ENCODE peak calls at places on chromosomes 1 and 21, in five cellular contexts. D is IMR-90, J is mesenchymal stem cell, P is H9, O is H1. M is an unnamed sample.

GRCh38 chr21:31724552-31724951 is 7.4 kb downstream of the SCAF4 start:
- DNase-seq in D (no peak), O (no peak), J (no peak), P (no peak), M (no peak)

GRCh38 chr1:207424570-207425131 is 29.5 kb upstream of the CR2 start:
- DNase-seq in J (no peak), P (no peak), D (no peak), O (no peak), M (no peak)

GRCh38 chr1:10901894-10902805 is 105.7 kb upstream of the CASZ1 start:
- DNase-seq in P (no peak), D (no peak), J (no peak), O (no peak), M (no peak)

GRCh38 chr1:25106981-25107642 is 125.2 kb downstream of the SYF2 start:
- DNase-seq in P (no peak), O (no peak), D (no peak), J (no peak), M (no peak)

GRCh38 chr1:175158133-175158532 is 34.4 kb downstream of the KIAA0040 start:
- DNase-seq in P (no peak), O (no peak), J (no peak), D (no peak), M (no peak)

GRCh38 chr1:235069577-235070563 is 58.8 kb downstream of the TOMM20 start:
- DNase-seq in J (peak), P (no peak), O (no peak), D (peak), M (no peak)

GRCh38 chr1:47881505-47882442 is 115.4 kb downstream of the TRABD2B start:
- DNase-seq in J (peak), O (no peak), D (peak), P (no peak), M (no peak)

GRCh38 chr1:1972976-1973715 is 30.4 kb downstream of the CFAP74 start:
- DNase-seq in O (no peak), P (no peak), D (no peak), J (no peak), M (no peak)

GRCh38 chr1:194420706-194421105 is 1234.3 kb upstream of the B3GALT2 start:
- DNase-seq in O (no peak), D (no peak), P (no peak), J (no peak), M (no peak)

GRCh38 chr1:209248649-209249279 is 334.8 kb upstream of the CAMK1G start:
- DNase-seq in P (peak), J (peak), D (peak), O (no peak), M (peak)

GRCh38 chr1:90402893-90403849 is 313.9 kb downstream of the BARHL2 start:
- DNase-seq in P (peak), D (peak), J (peak), O (peak), M (peak)

GRCh38 chr1:1779691-1780597 is 1.7 kb upstream of the NADK start:
- DNase-seq in P (peak), D (peak), O (peak), J (peak), M (no peak)

GRCh38 chr1:61011514-61012263 is 70.7 kb upstream of the NFIA start:
- DNase-seq in J (no peak), D (no peak), O (no peak), P (no peak), M (no peak)

GRCh38 chr1:233885196-233886028 is 19.1 kb upstream of the SLC35F3 start:
- DNase-seq in P (no peak), D (no peak), O (no peak), J (no peak), M (no peak)

GRCh38 chr1:214583113-214583512 is 19.9 kb upstream of the CENPF start:
- DNase-seq in P (no peak), J (no peak), D (no peak), O (no peak), M (no peak)

GRCh38 chr1:39761557-39762260 is 9.4 kb downstream of the OXCT2 start:
- DNase-seq in O (no peak), D (no peak), P (no peak), J (no peak), M (no peak)

GRCh38 chr1:4551706-4552105 is 102.7 kb upstream of the AJAP1 start:
- DNase-seq in D (no peak), P (no peak), J (no peak), O (no peak), M (no peak)

GRCh38 chr1:37661401-37661800 is 26.7 kb upstream of the RSPO1 start:
- DNase-seq in P (no peak), D (peak), O (no peak), J (no peak), M (no peak)

GRCh38 chr21:28982637-28983036 is 10.0 kb downstream of the LTN1 start:
- DNase-seq in D (no peak), O (no peak), J (no peak), P (no peak), M (no peak)

GRCh38 chr1:68812295-68812694 is 315.4 kb upstream of the DEPDC1 start:
- DNase-seq in O (no peak), D (no peak), J (no peak), P (no peak), M (no peak)

GRCh38 chr1:101291562-101292035 is 54.8 kb downstream of the S1PR1 start:
- DNase-seq in D (peak), O (no peak), P (no peak), J (peak), M (no peak)

GRCh38 chr1:199310701-199311100 is 671.9 kb downstream of the PTPRC start:
- DNase-seq in P (no peak), D (no peak), O (no peak), J (no peak), M (no peak)

GRCh38 chr1:179881642-179882252 is 338 bp upstream of the TOR1AIP1 start:
- DNase-seq in O (peak), J (peak), P (no peak), D (peak), M (no peak)

GRCh38 chr1:6796095-6796494 is 10.8 kb downstream of the CAMTA1 start:
- DNase-seq in J (no peak), D (no peak), O (no peak), P (no peak), M (no peak)
- H2BK15ac ChIP-seq in J (no peak), D (peak), O (no peak), P (no peak), M (no peak)

GRCh38 chr1:161200992-161201827 is 957 bp upstream of the NDUFS2 start:
- DNase-seq in P (no peak), D (peak), O (no peak), J (no peak), M (no peak)

GRCh38 chr1:161198877-161199431 is at the start of gene ADAMTS4:
- DNase-seq in D (peak), P (peak), J (no peak), O (no peak), M (no peak)

GRCh38 chr1:161201828-161202712 is at the start of gene NDUFS2:
- DNase-seq in D (peak), O (peak), J (peak), P (peak), M (peak)

GRCh38 chr1:161199506-161200119 is 759 bp upstream of the ADAMTS4 start:
- DNase-seq in P (no peak), O (no peak), D (no peak), J (no peak), M (no peak)

DNA sequence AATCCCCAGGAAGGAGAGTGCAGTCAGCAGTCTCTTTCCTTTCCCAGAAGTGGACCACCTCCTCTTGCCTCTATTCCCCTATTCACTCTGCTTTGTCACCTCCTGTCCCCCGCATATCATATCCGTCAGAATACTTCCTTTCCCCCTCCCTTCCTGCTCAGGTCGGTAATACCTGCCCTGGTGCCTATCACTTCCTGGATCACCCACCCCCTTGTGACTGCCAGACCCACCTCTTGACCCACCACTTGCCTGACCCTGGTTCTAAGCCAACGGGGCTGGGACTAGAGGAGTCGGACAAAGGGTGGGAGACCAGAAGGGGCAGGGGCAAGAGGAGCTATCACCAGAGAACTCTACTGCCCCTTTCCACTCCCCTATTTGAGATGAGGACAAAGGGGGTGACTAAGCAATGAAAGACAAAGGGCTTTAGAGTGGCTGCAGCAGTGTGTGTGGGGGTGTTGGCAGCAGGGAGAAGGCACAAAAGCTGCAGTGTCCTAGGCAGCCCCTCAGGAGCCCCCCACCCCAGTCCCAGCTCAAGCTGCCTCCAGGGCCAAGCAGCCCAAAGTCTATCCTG is 1.7 kb upstream of the ADAMTS4 start:
- DNase-seq in J (no peak), D (no peak), O (no peak), P (peak), M (no peak)
- H4K91ac ChIP-seq in J (peak), D (peak), O (peak), P (peak), M (peak)

DNA sequence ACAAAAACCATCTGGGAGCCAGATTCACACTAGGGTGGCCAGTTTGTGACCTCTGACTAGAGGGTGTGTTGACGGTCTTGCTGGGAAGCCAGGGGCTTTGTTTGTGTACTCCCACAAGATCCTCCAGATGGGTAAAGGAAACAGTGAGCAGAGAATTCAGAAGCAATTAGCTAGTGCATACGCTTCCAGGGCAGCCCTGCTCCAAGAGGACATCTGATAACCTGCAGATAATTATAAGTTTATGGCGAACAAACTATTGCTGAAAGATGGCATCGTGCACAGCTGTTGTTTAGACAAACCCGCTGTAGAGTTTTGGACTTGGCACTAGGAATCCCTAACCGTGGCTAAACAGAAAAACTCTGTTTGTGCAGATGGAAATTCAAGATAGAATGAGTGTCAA is 326.4 kb downstream of the TGFB2 start:
- DNase-seq in P (no peak), J (peak), D (peak), O (no peak), M (no peak)
- H2BK15ac ChIP-seq in P (no peak), J (no peak), D (no peak), O (no peak), M (no peak)

DNA sequence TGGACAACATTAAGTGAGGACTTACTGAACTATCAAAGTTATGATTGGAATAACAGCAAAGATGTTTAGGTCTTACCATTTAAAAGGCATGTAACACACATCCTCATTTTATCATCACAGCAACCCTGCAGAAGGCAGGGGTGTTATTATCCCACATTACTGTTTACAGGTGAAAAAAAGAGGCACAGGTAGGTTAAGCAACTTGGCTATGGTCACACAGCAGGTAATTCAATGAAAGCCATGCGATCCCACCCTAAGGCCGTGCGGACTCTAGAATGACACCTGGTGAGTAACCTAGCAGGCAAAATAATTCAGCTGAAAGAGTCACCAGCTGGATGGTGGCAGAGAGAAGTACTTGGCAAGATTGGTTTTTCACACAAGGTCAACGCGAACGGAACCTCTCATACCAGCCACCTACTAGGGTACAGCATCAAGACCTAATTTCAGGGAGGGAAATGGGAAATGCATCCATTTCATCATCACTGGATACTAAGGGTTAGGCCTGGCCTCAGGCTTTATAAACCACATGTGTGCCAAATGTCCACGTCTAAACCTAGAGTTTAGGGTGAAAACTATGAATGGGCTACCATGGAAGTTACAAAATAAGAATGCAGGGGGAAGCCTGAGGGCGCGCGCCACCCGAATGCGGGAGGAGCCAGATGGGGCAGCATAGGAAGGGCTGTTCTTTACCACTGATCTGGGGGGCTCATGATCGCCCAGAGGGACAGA is 85.3 kb downstream of the SLC66A1 start:
- DNase-seq in J (no peak), D (no peak), P (no peak), O (no peak), M (no peak)
- H4K91ac ChIP-seq in J (no peak), D (peak), P (no peak), O (no peak), M (no peak)

GRCh38 chr1:226274138-226274537 is 34.8 kb downstream of the LIN9 start:
- DNase-seq in J (no peak), P (no peak), O (no peak), D (peak), M (no peak)
- H2BK15ac ChIP-seq in J (no peak), P (no peak), O (no peak), D (no peak), M (no peak)

DNA sequence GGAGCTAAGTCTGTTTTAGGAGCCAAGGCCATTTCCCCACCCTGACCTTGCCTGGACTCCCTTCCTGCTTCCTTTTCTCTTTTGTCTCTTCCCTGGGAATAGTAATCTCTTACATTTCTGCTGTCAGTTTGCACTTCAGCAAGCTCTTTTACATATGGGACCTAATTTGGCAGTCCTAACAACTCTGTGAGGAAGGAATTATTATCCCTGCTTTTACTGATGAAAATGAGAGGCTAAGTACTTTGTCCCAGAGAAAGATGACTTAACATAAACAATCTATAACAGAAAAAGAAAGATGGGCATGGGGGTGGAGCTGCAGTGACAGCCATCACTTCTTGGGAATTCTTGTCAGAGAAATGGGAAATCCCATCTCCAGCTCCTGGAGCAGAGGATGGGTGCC is 13.9 kb downstream of the OPTC start:
- DNase-seq in J (no peak), P (no peak), O (no peak), D (no peak), M (no peak)
- H4K91ac ChIP-seq in J (no peak), P (no peak), O (peak), D (peak), M (no peak)

DNA sequence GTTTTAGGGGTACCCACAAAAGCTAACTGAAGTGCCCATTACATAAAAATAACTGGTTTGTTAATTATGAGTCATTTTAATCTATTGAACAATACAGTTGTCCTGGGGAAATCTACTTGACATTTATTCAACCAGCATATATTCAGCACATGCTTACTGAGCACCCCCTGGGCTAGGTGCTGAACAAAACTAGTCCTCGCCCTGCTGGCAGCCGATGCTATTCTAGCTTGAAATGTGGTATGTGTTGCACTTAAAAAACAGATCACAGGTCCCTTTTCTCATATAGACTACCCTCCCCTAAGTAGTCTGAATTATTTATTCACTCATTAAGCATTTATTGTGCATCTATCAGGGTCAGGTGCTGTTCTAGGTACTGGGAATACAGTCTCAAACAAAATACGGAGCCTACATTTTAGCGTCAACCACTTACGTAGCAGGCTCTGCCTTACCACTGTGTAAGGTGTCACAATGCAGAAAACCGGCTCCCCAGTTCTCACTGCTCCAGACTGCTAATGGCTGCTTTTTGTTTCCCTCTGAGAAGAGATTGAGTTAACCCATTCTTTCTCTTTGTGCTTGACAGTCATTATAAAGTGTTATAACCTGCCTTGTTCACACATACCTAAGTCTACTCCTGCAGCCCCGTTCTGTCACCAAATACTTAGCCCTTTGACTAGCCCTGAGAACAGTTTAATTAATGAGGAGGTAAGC is 57.1 kb downstream of the ADCY10 start:
- DNase-seq in O (no peak), D (no peak), P (no peak), J (no peak), M (no peak)
- H2BK15ac ChIP-seq in O (no peak), D (no peak), P (no peak), J (no peak), M (no peak)